ENCODE peak calls at places on chromosomes 16 and 17, in eight cellular contexts. B is thyroid gland, I is choroid plexus epithelial cell, K is psoas muscle, C is upper lobe of right lung, M is BJ, D is cardiac muscle cell, H is body of pancreas. O is an unnamed sample.

GRCh38 chr17:43676471-43676870 is 14.7 kb upstream of the MEOX1 start:
- DNase-seq in M (no peak), H (no peak), B (no peak), D (no peak), I (peak; percentile 53), K (no peak), C (no peak), O (no peak)

GRCh38 chr16:49839462-49839825 is 16.5 kb downstream of the ZNF423 start:
- DNase-seq in M (no peak), I (no peak), K (no peak), B (no peak), D (no peak), H (no peak), C (no peak), O (no peak)

GRCh38 chr17:56637254-56637653 is 43.8 kb downstream of the NOG start:
- DNase-seq in B (no peak), M (no peak), K (no peak), H (no peak), C (no peak), I (no peak), D (no peak), O (no peak)

GRCh38 chr16:1428511-1428910 is 2.4 kb upstream of the PERCC1 start:
- DNase-seq in M (no peak), D (peak; percentile 34), B (no peak), K (peak; percentile 64), H (no peak), C (peak; percentile 67), I (peak; percentile 27), O (no peak)

GRCh38 chr17:70059076-70059475 is 15.9 kb upstream of the KCNJ16 start:
- DNase-seq in K (no peak), H (no peak), I (no peak), C (no peak), B (no peak), M (no peak), D (no peak), O (no peak)

GRCh38 chr17:38461683-38462082 is 33.4 kb downstream of the ARHGAP23 start:
- DNase-seq in H (no peak), M (no peak), C (no peak), I (no peak), D (no peak), B (no peak), K (no peak), O (no peak)

GRCh38 chr16:77499373-77500285 is 64.8 kb upstream of the ADAMTS18 start:
- DNase-seq in D (peak; percentile 69), K (peak; percentile 53), C (no peak), I (peak; percentile 60), M (no peak), H (no peak), B (no peak), O (no peak)

GRCh38 chr17:69733171-69734014 is 318.9 kb downstream of the MAP2K6 start:
- DNase-seq in C (no peak), D (peak; percentile 37), I (peak; percentile 66), H (no peak), B (peak; percentile 34), M (no peak), K (peak; percentile 83), O (peak; percentile 56)

GRCh38 chr17:17151541-17151940 is 54.6 kb downstream of the PLD6 start:
- DNase-seq in C (no peak), B (no peak), H (no peak), M (peak; percentile 2), D (peak; percentile 49), I (no peak), K (no peak), O (no peak)

GRCh38 chr16:66366433-66367299 is at the start of gene CDH5:
- DNase-seq in C (peak; percentile 74), K (peak; percentile 89), B (peak; percentile 40), M (no peak), H (no peak), D (peak; percentile 86), I (peak; percentile 18), O (no peak)

GRCh38 chr16:53435066-53435688 is 906 bp downstream of the RBL2 start:
- DNase-seq in H (peak; percentile 83), I (peak; percentile 94), K (peak; percentile 82), B (peak; percentile 80), M (peak; percentile 54), D (peak; percentile 90), C (peak; percentile 77), O (peak; percentile 59)

GRCh38 chr16:1338119-1338730 is 4.8 kb downstream of the BAIAP3 start:
- DNase-seq in C (no peak), H (peak; percentile 72), K (no peak), B (peak; percentile 43), M (no peak), I (no peak), D (no peak), O (no peak)

GRCh38 chr17:65027305-65027704 is 29.2 kb downstream of the GNA13 start:
- DNase-seq in H (no peak), B (no peak), I (peak; percentile 77), D (peak; percentile 81), M (no peak), K (no peak), C (no peak), O (no peak)

GRCh38 chr16:8931864-8932263 is 31.8 kb downstream of the USP7 start:
- DNase-seq in H (peak; percentile 67), M (no peak), K (peak; percentile 67), D (peak; percentile 77), I (peak; percentile 74), C (no peak), B (peak; percentile 74), O (no peak)

GRCh38 chr17:67403483-67403882 is 26.4 kb downstream of the PITPNC1 start:
- DNase-seq in K (no peak), C (no peak), M (no peak), I (no peak), H (no peak), D (no peak), B (no peak), O (no peak)

GRCh38 chr17:68197091-68197996 is 50.5 kb upstream of the AMZ2 start:
- DNase-seq in M (no peak), B (peak; percentile 30), C (no peak), I (no peak), K (peak; percentile 70), D (no peak), H (no peak), O (no peak)

GRCh38 chr17:75834279-75834920 is 9.8 kb downstream of the UNC13D start:
- DNase-seq in B (no peak), D (no peak), H (no peak), I (no peak), C (peak; percentile 35), K (no peak), M (no peak), O (no peak)

DNA sequence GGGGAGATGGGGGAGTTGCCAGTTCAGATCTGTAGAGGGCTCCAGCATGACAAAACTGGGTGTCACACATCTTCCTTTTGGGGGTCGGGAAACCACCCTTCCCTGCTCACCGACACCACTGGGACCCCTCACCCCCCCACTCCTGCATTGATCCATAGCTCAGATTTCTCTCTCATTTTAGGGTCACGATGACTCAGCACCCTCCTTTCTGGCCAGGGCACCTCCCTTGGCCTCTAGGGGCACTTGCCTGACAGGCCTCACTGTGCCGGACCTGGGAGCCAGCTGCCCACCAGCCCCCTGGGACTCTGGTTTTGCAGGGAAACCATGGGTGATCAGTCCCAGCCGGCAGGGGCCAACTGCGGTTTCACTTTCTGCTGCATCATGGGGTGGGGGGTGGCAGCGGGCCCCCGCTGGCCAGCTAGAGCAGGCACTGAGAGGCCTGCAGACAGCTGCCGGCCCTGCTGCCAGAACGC is 239.4 kb downstream of the MRTFB start:
- DNase-seq in C (no peak), H (no peak), M (no peak), I (peak; percentile 47), D (peak; percentile 55), B (no peak), K (peak; percentile 67), O (no peak)
- TF ChIP-seq CTCF in C (no peak), H (peak; percentile 18), M (peak; percentile 8), I (peak; percentile 3), D (no peak), B (no peak), K (no peak), O (no peak)

GRCh38 chr16:57300387-57301125 is 16.1 kb upstream of the PLLP start:
- DNase-seq in B (peak; percentile 100), D (peak; percentile 99), C (peak; percentile 99), K (peak; percentile 99), M (peak; percentile 91), H (peak; percentile 99), I (peak; percentile 99), O (peak; percentile 90)
- H3K4me3 ChIP-seq in B (peak overlapping the region; percentile 26), D (peak overlapping the region; percentile 53), C (peak overlapping the region; percentile 52), K (peak overlapping the region; percentile 62), M (peak overlapping the region; percentile 29), H (no peak overlapping the region), I (peak overlapping the region; percentile 38), O (peak overlapping the region; percentile 64)

GRCh38 chr16:72936408-72936807 is 111.5 kb downstream of the ZFHX3 start:
- DNase-seq in B (no peak), I (no peak), K (no peak), M (no peak), D (no peak), C (no peak), H (no peak), O (no peak)

GRCh38 chr16:72935896-72936295 is 112.0 kb downstream of the ZFHX3 start:
- DNase-seq in D (no peak), K (peak; percentile 70), I (no peak), B (peak; percentile 76), H (peak; percentile 38), M (no peak), C (no peak), O (no peak)

GRCh38 chr16:72937916-72938315 is 110.0 kb downstream of the ZFHX3 start:
- DNase-seq in K (no peak), H (no peak), B (peak; percentile 84), D (no peak), C (no peak), I (no peak), M (no peak), O (no peak)

GRCh38 chr16:72938426-72939164 is 109.3 kb downstream of the ZFHX3 start:
- DNase-seq in K (peak; percentile 96), D (peak; percentile 88), I (peak; percentile 90), M (no peak), H (peak; percentile 64), B (peak; percentile 93), C (no peak), O (no peak)

GRCh38 chr16:72937360-72937759 is 110.6 kb downstream of the ZFHX3 start:
- DNase-seq in D (no peak), B (no peak), K (no peak), H (no peak), M (no peak), I (no peak), C (no peak), O (no peak)
- TF ChIP-seq CTCF in D (no peak), B (no peak), K (no peak), H (no peak), M (no peak), I (no peak), C (no peak), O (no peak)

DNA sequence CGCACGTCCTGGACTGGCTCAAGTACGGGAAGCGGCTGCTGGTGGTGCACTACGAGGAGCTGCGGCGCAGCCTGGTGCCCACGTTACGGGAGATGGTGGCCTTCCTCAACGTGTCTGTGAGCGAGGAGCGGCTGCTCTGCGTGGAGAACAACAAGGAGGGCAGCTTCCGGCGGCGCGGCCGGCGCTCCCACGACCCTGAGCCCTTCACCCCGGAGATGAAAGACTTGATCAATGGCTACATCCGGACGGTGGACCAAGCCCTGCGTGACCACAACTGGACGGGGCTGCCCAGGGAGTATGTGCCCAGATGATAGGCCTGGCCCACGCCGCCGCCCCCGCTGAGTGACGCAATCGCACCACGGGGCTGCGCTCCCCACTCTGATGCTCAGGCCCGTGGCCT is 50.2 kb downstream of the WSCD1 start:
- DNase-seq in I (no peak), K (no peak), C (no peak), H (no peak), D (no peak), M (no peak), B (no peak), O (no peak)
- H3K4me3 ChIP-seq in I (no peak overlapping the region), K (no peak overlapping the region), C (no peak overlapping the region), H (no peak overlapping the region), D (no peak overlapping the region), M (no peak overlapping the region), B (no peak overlapping the region), O (no peak overlapping the region)

O was measured in AG04449.